ENCODE peak calls at places on chromosomes 16 and 17, in five cellular contexts. One of them, this sample, is unnamed.

GRCh38 chr17:12180644-12181261 is 160.1 kb downstream of the MAP2K4 start:
- DNase-seq in fibroblast of lung: peak
- DNase-seq in colonic mucosa: peak
- DNase-seq in kidney: no peak
- DNase-seq in GM23248: peak
- DNase-seq in this sample: peak

GRCh38 chr16:53726625-53727024 is 22.7 kb downstream of the FTO start:
- DNase-seq in fibroblast of lung: no peak
- DNase-seq in colonic mucosa: no peak
- DNase-seq in kidney: no peak
- DNase-seq in GM23248: no peak
- DNase-seq in this sample: no peak

GRCh38 chr16:52630711-52631110 is 83.8 kb upstream of the TOX3 start:
- DNase-seq in fibroblast of lung: no peak
- DNase-seq in colonic mucosa: no peak
- DNase-seq in kidney: no peak
- DNase-seq in GM23248: no peak
- DNase-seq in this sample: no peak

GRCh38 chr17:79188048-79188447 is 113.4 kb downstream of the ENGASE start:
- DNase-seq in fibroblast of lung: no peak
- DNase-seq in colonic mucosa: no peak
- DNase-seq in kidney: no peak
- DNase-seq in GM23248: peak
- DNase-seq in this sample: peak

GRCh38 chr17:16255481-16255901 is 38.5 kb downstream of the PIGL start:
- DNase-seq in fibroblast of lung: peak
- DNase-seq in colonic mucosa: peak
- DNase-seq in kidney: peak
- DNase-seq in GM23248: peak
- DNase-seq in this sample: peak

GRCh38 chr17:63611354-63611753 is 10.7 kb downstream of the TACO1 start:
- DNase-seq in fibroblast of lung: no peak
- DNase-seq in colonic mucosa: no peak
- DNase-seq in kidney: no peak
- DNase-seq in GM23248: no peak
- DNase-seq in this sample: no peak

GRCh38 chr17:10114931-10115535 is 83.4 kb downstream of the GAS7 start:
- DNase-seq in fibroblast of lung: peak
- DNase-seq in colonic mucosa: peak
- DNase-seq in kidney: peak
- DNase-seq in GM23248: peak
- DNase-seq in this sample: peak

GRCh38 chr17:1732241-1733046 is 7.9 kb downstream of the WDR81 start:
- DNase-seq in fibroblast of lung: no peak
- DNase-seq in colonic mucosa: no peak
- DNase-seq in kidney: no peak
- DNase-seq in GM23248: no peak
- DNase-seq in this sample: no peak

GRCh38 chr16:8850279-8850885 is 18.4 kb downstream of the CARHSP1 start:
- DNase-seq in fibroblast of lung: peak
- DNase-seq in colonic mucosa: peak
- DNase-seq in kidney: peak
- DNase-seq in GM23248: peak
- DNase-seq in this sample: no peak

GRCh38 chr16:81740163-81740562 is 38.9 kb upstream of the PLCG2 start:
- DNase-seq in fibroblast of lung: no peak
- DNase-seq in colonic mucosa: no peak
- DNase-seq in kidney: no peak
- DNase-seq in GM23248: no peak
- DNase-seq in this sample: peak

GRCh38 chr17:34580685-34581445 is 1.5 kb downstream of the TMEM132E start:
- DNase-seq in fibroblast of lung: no peak
- DNase-seq in colonic mucosa: no peak
- DNase-seq in kidney: no peak
- DNase-seq in GM23248: peak
- DNase-seq in this sample: peak

GRCh38 chr16:87561200-87562105 is 40.9 kb upstream of the JPH3 start:
- DNase-seq in fibroblast of lung: no peak
- DNase-seq in colonic mucosa: no peak
- DNase-seq in kidney: no peak
- DNase-seq in GM23248: peak
- DNase-seq in this sample: no peak

GRCh38 chr17:75633484-75634375 is 496 bp downstream of the SMIM5 start:
- DNase-seq in fibroblast of lung: peak
- DNase-seq in colonic mucosa: peak
- DNase-seq in kidney: peak
- DNase-seq in GM23248: peak
- DNase-seq in this sample: peak

GRCh38 chr17:28293994-28294393 is 25.0 kb upstream of the TMEM97 start:
- DNase-seq in fibroblast of lung: no peak
- DNase-seq in colonic mucosa: no peak
- DNase-seq in kidney: no peak
- DNase-seq in GM23248: no peak
- DNase-seq in this sample: no peak

GRCh38 chr17:18185391-18185790 is 1.8 kb downstream of the ALKBH5 start:
- DNase-seq in fibroblast of lung: peak
- DNase-seq in colonic mucosa: no peak
- DNase-seq in kidney: no peak
- DNase-seq in GM23248: peak
- DNase-seq in this sample: no peak

GRCh38 chr16:8655184-8655717 is 19.2 kb upstream of the ABAT start:
- DNase-seq in fibroblast of lung: peak
- DNase-seq in colonic mucosa: peak
- DNase-seq in kidney: no peak
- DNase-seq in GM23248: peak
- DNase-seq in this sample: peak

GRCh38 chr17:54408741-54409140 is 491.9 kb upstream of the TOM1L1 start:
- DNase-seq in fibroblast of lung: no peak
- DNase-seq in colonic mucosa: no peak
- DNase-seq in kidney: no peak
- DNase-seq in GM23248: no peak
- DNase-seq in this sample: no peak

GRCh38 chr17:48153711-48154642 is 46.4 kb downstream of the SNX11 start:
- DNase-seq in fibroblast of lung: peak
- DNase-seq in colonic mucosa: peak
- DNase-seq in kidney: no peak
- DNase-seq in GM23248: peak
- DNase-seq in this sample: peak

GRCh38 chr17:61221181-61221580 is 178.5 kb upstream of the TBX2 start:
- DNase-seq in fibroblast of lung: no peak
- DNase-seq in colonic mucosa: no peak
- DNase-seq in kidney: no peak
- DNase-seq in GM23248: no peak
- DNase-seq in this sample: no peak

DNA sequence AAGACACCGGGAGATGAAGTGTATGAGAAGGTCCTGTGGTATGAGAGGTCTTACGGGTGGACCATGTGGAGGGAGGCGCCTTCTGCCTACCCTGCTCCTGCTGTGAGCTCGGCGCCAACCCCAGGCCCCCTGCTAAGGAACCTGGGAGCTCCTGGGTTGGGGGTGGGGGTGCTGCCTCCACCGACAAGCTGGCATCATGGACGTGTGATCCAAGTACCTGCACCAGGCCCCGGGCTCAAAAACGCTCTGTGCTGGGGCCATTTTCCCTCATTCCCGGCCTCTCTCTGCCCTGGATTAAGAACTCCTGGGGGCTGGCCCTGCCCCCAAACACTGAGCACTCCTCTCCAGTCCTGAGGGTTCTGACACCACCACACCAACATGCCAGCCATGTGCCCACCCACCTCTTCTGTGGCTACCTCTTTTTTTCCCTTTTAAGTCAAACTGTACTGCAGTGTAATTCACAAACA is 5.6 kb upstream of the P2RX1 start:
- DNase-seq in fibroblast of lung: peak
- DNase-seq in colonic mucosa: no peak
- DNase-seq in kidney: no peak
- DNase-seq in GM23248: no peak
- DNase-seq in this sample: no peak
- H3K27ac ChIP-seq in fibroblast of lung: no peak
- H3K27ac ChIP-seq in colonic mucosa: no peak
- H3K27ac ChIP-seq in kidney: no peak
- H3K27ac ChIP-seq in GM23248: no peak
- H3K27ac ChIP-seq in this sample: no peak

GRCh38 chr17:7842950-7843535 is 9.0 kb downstream of the KDM6B start:
- DNase-seq in fibroblast of lung: peak
- DNase-seq in colonic mucosa: peak
- DNase-seq in kidney: peak
- DNase-seq in GM23248: peak
- DNase-seq in this sample: peak
- H3K4me3 ChIP-seq in fibroblast of lung: peak
- H3K4me3 ChIP-seq in colonic mucosa: peak
- H3K4me3 ChIP-seq in kidney: peak
- H3K4me3 ChIP-seq in GM23248: peak
- H3K4me3 ChIP-seq in this sample: peak

DNA sequence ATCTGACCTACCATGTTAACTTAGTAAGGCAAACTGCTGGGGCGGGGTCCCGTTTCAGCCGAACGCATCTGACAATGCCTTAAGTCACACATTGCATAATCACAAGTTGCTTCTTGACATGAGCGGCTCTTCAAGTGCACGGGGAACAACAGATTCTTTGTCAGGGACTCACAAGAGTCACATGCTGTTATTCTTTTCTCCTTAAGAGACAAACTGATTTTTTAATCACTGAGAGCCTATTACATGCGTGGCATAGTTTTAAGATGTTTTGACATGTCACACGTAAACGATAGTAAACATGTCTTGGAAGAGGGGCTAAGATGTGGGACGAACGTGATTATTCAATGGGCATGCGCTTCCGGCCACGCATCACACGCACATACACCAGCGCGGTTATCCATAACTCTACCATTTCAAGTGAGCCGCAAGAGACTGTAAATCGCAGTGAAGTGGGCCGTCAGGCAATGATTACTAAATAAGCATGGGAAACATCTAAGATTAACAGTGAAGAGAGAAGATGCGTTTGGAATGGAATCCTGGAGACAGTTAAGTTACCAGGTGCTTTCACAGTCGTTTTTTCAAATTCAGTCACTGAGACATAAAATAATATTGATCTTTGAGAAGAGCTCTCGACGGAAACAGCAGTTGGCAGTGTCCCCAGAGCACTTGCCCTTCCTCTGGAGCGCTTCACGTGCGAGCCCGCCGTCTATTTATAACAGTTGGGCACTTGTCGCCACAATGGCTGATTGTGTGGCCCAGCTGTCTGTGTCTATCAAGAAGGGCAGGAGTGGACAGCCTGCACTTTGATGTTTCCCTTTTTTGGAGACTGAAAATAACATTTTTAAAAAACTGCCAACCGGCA is 63.2 kb downstream of the ADCY9 start:
- DNase-seq in fibroblast of lung: peak
- DNase-seq in colonic mucosa: peak
- DNase-seq in kidney: no peak
- DNase-seq in GM23248: peak
- DNase-seq in this sample: peak
- H3K9ac ChIP-seq in fibroblast of lung: peak
- H3K9ac ChIP-seq in colonic mucosa: peak
- H3K9ac ChIP-seq in kidney: no peak
- H3K9ac ChIP-seq in GM23248: peak
- H3K9ac ChIP-seq in this sample: no peak

DNA sequence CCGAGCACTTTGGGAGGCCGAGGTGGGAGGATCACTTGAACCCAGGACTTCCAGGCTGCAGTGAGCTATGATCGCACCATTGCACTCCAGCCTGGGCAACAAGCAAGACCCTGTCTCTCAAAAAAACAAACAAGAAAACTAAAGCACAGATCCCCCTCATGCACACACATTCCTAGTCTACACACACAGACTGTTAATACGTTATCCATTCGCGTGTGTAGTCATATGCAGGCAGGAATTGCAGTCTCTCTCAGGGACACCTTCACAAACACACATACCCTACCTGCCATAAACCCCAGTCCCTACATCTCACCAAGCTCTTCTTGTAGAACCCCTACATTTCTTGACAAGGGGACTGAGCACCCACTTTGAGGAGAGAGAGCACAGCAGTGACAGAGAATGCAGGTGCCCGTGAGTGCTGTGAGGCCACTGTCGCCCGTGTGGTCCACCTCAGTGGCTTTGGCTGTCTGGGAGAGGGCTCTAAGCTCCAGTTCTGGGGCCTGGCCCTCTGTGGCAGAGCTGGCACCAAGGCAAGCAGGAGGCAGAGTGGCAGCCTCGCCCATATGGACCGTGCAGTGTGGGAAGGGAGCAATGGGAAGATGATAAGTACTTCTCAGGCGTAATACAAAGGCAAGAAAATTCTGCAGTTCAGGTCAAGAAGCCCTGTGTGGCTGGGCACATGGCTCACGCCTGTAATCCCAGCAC is 59.0 kb upstream of the RPH3AL start:
- DNase-seq in fibroblast of lung: no peak
- DNase-seq in colonic mucosa: no peak
- DNase-seq in kidney: no peak
- DNase-seq in GM23248: peak
- DNase-seq in this sample: no peak
- H3K27ac ChIP-seq in fibroblast of lung: no peak
- H3K27ac ChIP-seq in colonic mucosa: no peak
- H3K27ac ChIP-seq in kidney: no peak
- H3K27ac ChIP-seq in GM23248: peak
- H3K27ac ChIP-seq in this sample: no peak

GRCh38 chr17:81822312-81822637 is 10.8 kb downstream of the MCRIP1 start:
- DNase-seq in fibroblast of lung: no peak
- DNase-seq in colonic mucosa: no peak
- DNase-seq in kidney: no peak
- DNase-seq in GM23248: no peak
- DNase-seq in this sample: no peak

GRCh38 chr17:81821603-81822311 is 11.3 kb downstream of the MCRIP1 start:
- DNase-seq in fibroblast of lung: peak
- DNase-seq in colonic mucosa: peak
- DNase-seq in kidney: peak
- DNase-seq in GM23248: peak
- DNase-seq in this sample: peak

GRCh38 chr17:81821147-81821546 is 11.9 kb downstream of the MCRIP1 start:
- DNase-seq in fibroblast of lung: no peak
- DNase-seq in colonic mucosa: no peak
- DNase-seq in kidney: no peak
- DNase-seq in GM23248: no peak
- DNase-seq in this sample: no peak

GRCh38 chr17:81817758-81818147 is 13.8 kb downstream of the GCGR start:
- DNase-seq in fibroblast of lung: no peak
- DNase-seq in colonic mucosa: no peak
- DNase-seq in kidney: no peak
- DNase-seq in GM23248: no peak
- DNase-seq in this sample: no peak

GRCh38 chr17:81819648-81820171 is 13.4 kb downstream of the MCRIP1 start:
- DNase-seq in fibroblast of lung: no peak
- DNase-seq in colonic mucosa: no peak
- DNase-seq in kidney: no peak
- DNase-seq in GM23248: no peak
- DNase-seq in this sample: no peak
- H3K4me3 ChIP-seq in fibroblast of lung: no peak
- H3K4me3 ChIP-seq in colonic mucosa: no peak
- H3K4me3 ChIP-seq in kidney: no peak
- H3K4me3 ChIP-seq in GM23248: no peak
- H3K4me3 ChIP-seq in this sample: no peak

GRCh38 chr17:30174556-30174955 is 57.9 kb downstream of the NSRP1 start:
- DNase-seq in fibroblast of lung: no peak
- DNase-seq in colonic mucosa: no peak
- DNase-seq in kidney: no peak
- DNase-seq in GM23248: no peak
- DNase-seq in this sample: no peak
- H3K9ac ChIP-seq in fibroblast of lung: no peak
- H3K9ac ChIP-seq in colonic mucosa: no peak
- H3K9ac ChIP-seq in kidney: no peak
- H3K9ac ChIP-seq in GM23248: no peak
- H3K9ac ChIP-seq in this sample: no peak